ENCODE peak calls at places on chromosomes 16 and 17, in four cellular contexts. A is lower leg skin, J is suprapubic skin, I is tibial nerve. K is an unnamed sample.

GRCh38 chr17:75044716-75045115 is 2.1 kb downstream of the ATP5PD start:
- DNase-seq in A (no peak), J (no peak), I (no peak), K (no peak)

GRCh38 chr16:47008174-47008573 is 34.7 kb upstream of the DNAJA2 start:
- DNase-seq in A (peak; percentile 29), J (no peak), I (no peak), K (no peak)

GRCh38 chr16:47731252-47731651 is 270.1 kb downstream of the PHKB start:
- DNase-seq in A (no peak), J (no peak), I (no peak), K (no peak)

GRCh38 chr17:79131274-79131635 is 56.6 kb downstream of the ENGASE start:
- DNase-seq in A (no peak), J (no peak), I (no peak), K (no peak)

GRCh38 chr17:45171338-45172231 is 9.9 kb downstream of the HEXIM2 start:
- DNase-seq in A (peak; percentile 93), J (peak; percentile 83), I (no peak), K (no peak)

GRCh38 chr17:42194133-42194899 is at the start of gene GHDC:
- DNase-seq in A (peak; percentile 96), J (peak; percentile 88), I (peak; percentile 61), K (peak; percentile 88)

GRCh38 chr16:68470461-68471150 is 22.3 kb upstream of the SMPD3 start:
- DNase-seq in A (no peak), J (no peak), I (no peak), K (peak; percentile 75)

GRCh38 chr16:4057439-4057877 is 58.8 kb downstream of the ADCY9 start:
- DNase-seq in A (no peak), J (no peak), I (no peak), K (no peak)

GRCh38 chr16:28538733-28539596 is at the start of gene NUPR1:
- DNase-seq in A (peak; percentile 99), J (peak; percentile 99), I (peak; percentile 97), K (no peak)

GRCh38 chr17:37025241-37025640 is 76.5 kb downstream of the AATF start:
- DNase-seq in A (no peak), J (no peak), I (no peak), K (no peak)

GRCh38 chr16:3268294-3268693 is 11.9 kb upstream of the MEFV start:
- DNase-seq in A (no peak), J (no peak), I (no peak), K (no peak)

GRCh38 chr16:58027341-58028167 is 2.0 kb downstream of the MMP15 start:
- DNase-seq in A (no peak), J (no peak), I (no peak), K (no peak)

GRCh38 chr16:10981697-10982216 is 37.4 kb downstream of the CLEC16A start:
- DNase-seq in A (no peak), J (no peak), I (no peak), K (peak; percentile 57)

GRCh38 chr17:40329981-40330794 is 21.2 kb downstream of the RARA start:
- DNase-seq in A (no peak), J (peak; percentile 69), I (no peak), K (no peak)

GRCh38 chr16:85062728-85063336 is 35.2 kb downstream of the KIAA0513 start:
- DNase-seq in A (no peak), J (no peak), I (no peak), K (no peak)

GRCh38 chr17:57516290-57517215 is 228.5 kb downstream of the CCDC182 start:
- DNase-seq in A (no peak), J (no peak), I (no peak), K (no peak)

GRCh38 chr17:7686221-7687071 is 844 bp downstream of the TP53 start:
- DNase-seq in A (peak; percentile 95), J (peak; percentile 84), I (peak; percentile 56), K (peak; percentile 76)

GRCh38 chr17:37830151-37830993 is 85.5 kb upstream of the HNF1B start:
- DNase-seq in A (peak; percentile 18), J (no peak), I (no peak), K (peak; percentile 48)

GRCh38 chr17:1735418-1735817 is 7.3 kb upstream of the SERPINF2 start:
- DNase-seq in A (no peak), J (no peak), I (no peak), K (no peak)

GRCh38 chr16:5504028-5504758 is 406.6 kb upstream of the EEF2KMT start:
- DNase-seq in A (no peak), J (no peak), I (no peak), K (no peak)

GRCh38 chr16:379183-379960 is 2.4 kb downstream of the PGAP6 start:
- DNase-seq in A (no peak), J (no peak), I (no peak), K (no peak)

GRCh38 chr17:57588086-57588485 is 157.0 kb downstream of the CCDC182 start:
- DNase-seq in A (no peak), J (no peak), I (no peak), K (no peak)

GRCh38 chr16:15778204-15778743 is 78.6 kb downstream of the MYH11 start:
- DNase-seq in A (no peak), J (no peak), I (no peak), K (no peak)

GRCh38 chr16:87687571-87687910 is 78.2 kb downstream of the KLHDC4 start:
- DNase-seq in A (no peak), J (no peak), I (no peak), K (no peak)

GRCh38 chr17:40519089-40519775 is 17.8 kb upstream of the TNS4 start:
- DNase-seq in A (peak; percentile 72), J (peak; percentile 53), I (no peak), K (no peak)

GRCh38 chr16:67404740-67405226 is 11.5 kb upstream of the TPPP3 start:
- DNase-seq in A (no peak), J (peak; percentile 70), I (no peak), K (no peak)

GRCh38 chr17:19707728-19708221 is 8.6 kb downstream of the SLC47A2 start:
- DNase-seq in A (peak; percentile 83), J (no peak), I (no peak), K (peak; percentile 16)

GRCh38 chr17:34168989-34169388 is 86.1 kb upstream of the CCL2 start:
- DNase-seq in A (no peak), J (no peak), I (no peak), K (no peak)

GRCh38 chr17:9971991-9972390 is 66.9 kb upstream of the RCVRN start:
- DNase-seq in A (peak; percentile 95), J (peak; percentile 89), I (peak; percentile 58), K (no peak)

GRCh38 chr17:57471941-57472368 is 215.6 kb downstream of the MSI2 start:
- DNase-seq in A (no peak), J (no peak), I (no peak), K (no peak)

GRCh38 chr17:59845595-59846390 is 47.0 kb downstream of the TUBD1 start:
- DNase-seq in A (peak; percentile 77), J (no peak), I (no peak), K (no peak)

GRCh38 chr17:29140051-29140582 is 40.1 kb downstream of the MYO18A start:
- DNase-seq in A (peak; percentile 97), J (peak; percentile 90), I (peak; percentile 75), K (peak; percentile 70)

GRCh38 chr17:9444687-9445086 is 130.9 kb downstream of the STX8 start:
- DNase-seq in A (no peak), J (no peak), I (no peak), K (no peak)

GRCh38 chr17:82449883-82450356 is 632 bp downstream of the CYBC1 start:
- DNase-seq in A (no peak), J (peak; percentile 68), I (no peak), K (no peak)

GRCh38 chr17:51860934-51861561 is 297.5 kb downstream of the CA10 start:
- DNase-seq in A (no peak), J (no peak), I (no peak), K (peak; percentile 21)

GRCh38 chr17:82838386-82839063 is 1.3 kb downstream of the ZNF750 start:
- DNase-seq in A (no peak), J (no peak), I (no peak), K (no peak)

GRCh38 chr16:8251298-8251697 is 339.0 kb downstream of the TMEM114 start:
- DNase-seq in A (no peak), J (no peak), I (no peak), K (no peak)

GRCh38 chr17:69286257-69286656 is 40.7 kb downstream of the ABCA5 start:
- DNase-seq in A (no peak), J (no peak), I (no peak), K (no peak)

GRCh38 chr17:62774338-62774737 is 33.8 kb downstream of the MARCHF10 start:
- DNase-seq in A (peak; percentile 43), J (no peak), I (no peak), K (no peak)

DNA sequence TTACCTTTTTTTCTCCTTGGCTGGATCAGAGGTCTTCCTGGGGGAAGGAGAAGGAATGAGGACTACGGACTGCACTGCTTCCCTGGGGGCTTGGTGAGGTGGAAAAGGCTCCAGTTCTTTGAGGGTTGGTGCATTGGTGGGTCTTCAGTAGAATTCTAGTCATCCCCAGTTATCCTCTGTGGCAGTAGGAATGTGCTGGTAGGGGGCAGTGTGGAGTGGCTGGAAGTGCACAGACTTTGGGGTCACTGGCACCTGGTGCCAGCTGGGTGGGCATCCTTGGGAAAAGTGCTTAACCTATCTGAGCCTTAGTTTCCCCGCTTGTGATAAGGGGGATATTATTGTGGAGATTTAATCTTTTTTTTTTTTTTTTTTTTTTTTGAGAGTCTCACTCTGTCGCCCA is 6.3 kb downstream of the TAC4 start:
- DNase-seq in A (no peak), J (no peak), I (no peak), K (no peak)
- TF ChIP-seq CTCF in A (no peak), J (no peak), I (no peak), K (no peak)

GRCh38 chr16:74304164-74304834 is 7.7 kb downstream of the PSMD7 start:
- DNase-seq in A (no peak), J (no peak), I (no peak), K (no peak)
- TF ChIP-seq CTCF in A (no peak), J (no peak), I (peak; percentile 8), K (peak; percentile 38)

GRCh38 chr16:50322333-50322732 is 46.5 kb downstream of the BRD7 start:
- DNase-seq in A (no peak), J (no peak), I (no peak), K (no peak)
- TF ChIP-seq CTCF in A (no peak), J (no peak), I (no peak), K (no peak)

GRCh38 chr17:17994770-17995169 is 22.1 kb downstream of the DRC3 start:
- DNase-seq in A (no peak), J (no peak), I (no peak), K (no peak)

GRCh38 chr17:17993852-17994251 is 21.2 kb downstream of the DRC3 start:
- DNase-seq in A (no peak), J (no peak), I (no peak), K (no peak)

GRCh38 chr17:17993366-17993765 is 20.7 kb downstream of the DRC3 start:
- DNase-seq in A (no peak), J (no peak), I (no peak), K (no peak)

GRCh38 chr17:17990282-17990681 is 17.6 kb downstream of the DRC3 start:
- DNase-seq in A (no peak), J (no peak), I (no peak), K (no peak)

GRCh38 chr17:17994271-17994670 is 21.6 kb downstream of the DRC3 start:
- DNase-seq in A (no peak), J (no peak), I (no peak), K (no peak)
- TF ChIP-seq CTCF in A (no peak), J (no peak), I (peak; percentile 8), K (peak; percentile 18)

K was measured in GM13977.